ENCODE peak calls at places on chromosomes 6 and 20, in four cellular contexts. G is IMR-90, Q is neuronal stem cell, Y is H1. J is an unnamed sample.

GRCh38 chr6:1311400-1312192 is at the start of gene FOXQ1:
- DNase-seq in G (peak; percentile 40), Q (no peak), Y (peak; percentile 81), J (peak; percentile 64)

GRCh38 chr6:24205020-24205492 is 79.0 kb downstream of the NRSN1 start:
- DNase-seq in G (peak; percentile 38), Q (peak; percentile 58), Y (no peak), J (no peak)

GRCh38 chr6:10949579-10950490 is 63.0 kb downstream of the SYCP2L start:
- DNase-seq in G (no peak), Q (no peak), Y (no peak), J (no peak)

GRCh38 chr6:90347411-90347841 is 50.8 kb upstream of the BACH2 start:
- DNase-seq in G (no peak), Q (no peak), Y (no peak), J (no peak)

GRCh38 chr6:37741757-37742400 is 44.2 kb upstream of the MDGA1 start:
- DNase-seq in G (no peak), Q (peak; percentile 42), Y (peak; percentile 69), J (peak; percentile 56)

GRCh38 chr6:24412294-24412693 is 9.6 kb downstream of the MRS2 start:
- DNase-seq in G (no peak), Q (no peak), Y (no peak), J (no peak)

GRCh38 chr20:60899320-60899719 is 352.7 kb upstream of the CDH4 start:
- DNase-seq in G (no peak), Q (no peak), Y (no peak), J (no peak)

GRCh38 chr6:156438519-156438918 is 338.7 kb upstream of the ARID1B start:
- DNase-seq in G (no peak), Q (no peak), Y (no peak), J (no peak)

GRCh38 chr6:31582230-31582601 is at the start of gene LTB:
- DNase-seq in G (no peak), Q (no peak), Y (no peak), J (no peak)

GRCh38 chr6:165849539-165850430 is 186.7 kb upstream of the PDE10A start:
- DNase-seq in G (no peak), Q (no peak), Y (no peak), J (peak; percentile 35)

GRCh38 chr6:170136541-170137175 is 154.2 kb downstream of the DLL1 start:
- DNase-seq in G (no peak), Q (no peak), Y (no peak), J (peak; percentile 19)

GRCh38 chr6:12516070-12516469 is 200.5 kb upstream of the PHACTR1 start:
- DNase-seq in G (no peak), Q (no peak), Y (no peak), J (no peak)

GRCh38 chr6:3913958-3914337 is 64.8 kb downstream of the FAM50B start:
- DNase-seq in G (peak; percentile 30), Q (no peak), Y (peak; percentile 17), J (no peak)

GRCh38 chr6:70411542-70411941 is 1.8 kb upstream of the FAM135A start:
- DNase-seq in G (no peak), Q (no peak), Y (no peak), J (no peak)

GRCh38 chr20:47876348-47877056 is 91.2 kb upstream of the SULF2 start:
- DNase-seq in G (no peak), Q (no peak), Y (no peak), J (no peak)

DNA sequence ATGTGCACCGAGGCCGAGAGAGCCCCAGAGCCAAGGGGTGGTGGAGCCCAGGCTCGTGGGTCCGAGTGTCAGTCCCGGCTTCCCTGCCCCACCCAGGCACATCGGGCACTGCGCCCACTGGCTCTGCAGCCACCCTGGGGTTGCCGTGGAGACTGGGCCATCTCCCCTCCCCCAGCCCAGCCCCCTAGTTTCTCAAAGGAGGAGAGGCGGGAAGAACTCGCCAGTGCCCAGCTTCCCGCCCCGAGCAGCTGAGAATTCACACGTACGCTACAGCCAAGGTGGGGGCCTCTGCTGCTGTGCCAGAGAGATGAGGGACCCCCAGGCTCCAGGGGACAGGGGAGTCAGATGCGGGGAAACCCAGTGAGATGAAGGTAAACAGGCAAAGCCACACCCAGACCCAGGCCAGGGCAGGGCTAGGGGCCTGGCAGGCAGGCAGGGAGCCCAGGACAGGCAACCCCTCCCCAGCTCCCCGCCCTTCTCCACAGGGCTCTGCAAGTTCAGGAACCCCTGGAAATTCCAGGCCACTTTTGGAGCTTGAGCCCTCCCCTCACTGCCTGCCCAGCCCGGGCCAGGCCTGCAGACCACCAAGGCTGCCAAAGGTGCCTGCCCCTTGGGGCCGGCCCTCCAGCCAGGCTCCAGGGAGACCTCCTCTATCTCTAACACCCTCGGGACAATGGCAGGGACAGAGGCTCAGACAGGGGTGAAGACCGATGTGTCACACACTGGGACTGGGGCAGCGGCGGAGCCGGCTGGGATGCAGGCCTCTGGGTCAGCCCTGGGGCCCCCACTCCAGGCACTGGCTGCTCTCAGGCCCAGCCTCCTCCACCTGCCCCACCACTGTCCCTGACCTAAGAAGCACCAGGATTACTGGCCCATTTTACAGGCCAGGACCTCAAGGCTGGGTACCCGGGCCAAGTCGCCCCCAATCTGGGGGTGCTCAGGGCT is 6.0 kb downstream of the LAMA5 start:
- DNase-seq in G (no peak), Q (no peak), Y (peak; percentile 66), J (peak; percentile 73)
- H3K4ac ChIP-seq in G (no peak overlapping the region), Q (peak overlapping the region; percentile 37), Y (peak overlapping the region; percentile 97), J (peak overlapping the region; percentile 75)

DNA sequence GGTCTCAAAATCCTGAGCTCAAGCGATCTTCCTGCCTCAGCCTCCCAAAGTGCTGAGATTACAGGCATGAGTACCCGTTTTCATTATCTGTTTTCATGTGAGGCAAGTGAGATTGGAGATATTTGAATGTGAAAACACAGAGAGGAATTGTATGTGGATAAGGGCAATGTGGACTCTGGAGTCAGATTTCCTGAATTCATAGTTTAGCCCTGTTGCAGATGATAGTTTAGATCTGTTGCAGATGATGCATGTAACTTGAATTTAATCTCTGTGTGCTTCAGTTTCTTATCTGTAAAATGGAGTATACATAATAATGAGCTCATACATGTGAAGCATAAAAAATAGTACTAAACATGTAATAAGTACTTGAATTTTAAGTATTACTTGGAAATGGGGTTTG is 3.7 kb downstream of the SMPDL3A start:
- DNase-seq in G (peak; percentile 63), Q (no peak), Y (no peak), J (no peak)
- H2BK120ac ChIP-seq in G (no peak overlapping the region), Q (no peak overlapping the region), Y (no peak overlapping the region), J (no peak overlapping the region)

DNA sequence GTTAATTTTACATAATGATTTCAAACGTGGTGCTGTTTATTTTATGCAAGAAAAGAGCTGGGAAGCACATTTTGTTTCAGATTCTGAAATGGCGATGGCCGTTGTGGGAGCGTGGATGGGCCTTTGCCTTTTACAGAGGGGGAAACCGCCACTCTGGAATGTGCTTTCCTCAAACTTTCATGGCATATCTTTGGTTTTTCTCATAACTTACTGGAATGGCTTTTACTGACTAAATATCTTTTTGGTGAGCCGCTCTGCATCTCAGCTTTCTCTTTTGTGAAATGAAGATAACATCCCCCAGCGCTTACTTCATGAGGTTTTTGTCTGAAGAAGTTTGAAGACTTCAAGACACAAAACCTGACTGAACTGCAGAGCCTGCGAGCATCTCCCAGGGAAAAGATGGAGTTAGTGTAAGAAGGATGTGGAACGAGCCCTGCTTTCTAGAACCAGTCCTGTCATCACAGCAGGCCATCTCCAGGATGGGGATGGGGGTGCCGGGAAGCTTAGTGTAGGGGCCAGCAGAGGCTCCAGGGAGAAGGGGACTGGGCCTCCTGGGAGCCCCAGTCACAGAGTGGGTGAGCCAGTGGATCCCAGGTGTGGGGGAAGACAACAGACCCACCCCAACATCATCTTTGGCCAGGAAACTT is 61.8 kb upstream of the TIAM2 start:
- DNase-seq in G (peak; percentile 32), Q (no peak), Y (no peak), J (no peak)
- H3K14ac ChIP-seq in G (no peak overlapping the region), Q (no peak overlapping the region), Y (no peak overlapping the region), J (no peak overlapping the region)

GRCh38 chr20:37096415-37097039 is 730 bp upstream of the RBL1 start:
- DNase-seq in G (no peak), Q (no peak), Y (no peak), J (no peak)

GRCh38 chr20:37090357-37090871 is 5.4 kb downstream of the RBL1 start:
- DNase-seq in G (no peak), Q (no peak), Y (no peak), J (no peak)

GRCh38 chr20:37095108-37095608 is 639 bp downstream of the RBL1 start:
- DNase-seq in G (no peak), Q (no peak), Y (no peak), J (no peak)

DNA sequence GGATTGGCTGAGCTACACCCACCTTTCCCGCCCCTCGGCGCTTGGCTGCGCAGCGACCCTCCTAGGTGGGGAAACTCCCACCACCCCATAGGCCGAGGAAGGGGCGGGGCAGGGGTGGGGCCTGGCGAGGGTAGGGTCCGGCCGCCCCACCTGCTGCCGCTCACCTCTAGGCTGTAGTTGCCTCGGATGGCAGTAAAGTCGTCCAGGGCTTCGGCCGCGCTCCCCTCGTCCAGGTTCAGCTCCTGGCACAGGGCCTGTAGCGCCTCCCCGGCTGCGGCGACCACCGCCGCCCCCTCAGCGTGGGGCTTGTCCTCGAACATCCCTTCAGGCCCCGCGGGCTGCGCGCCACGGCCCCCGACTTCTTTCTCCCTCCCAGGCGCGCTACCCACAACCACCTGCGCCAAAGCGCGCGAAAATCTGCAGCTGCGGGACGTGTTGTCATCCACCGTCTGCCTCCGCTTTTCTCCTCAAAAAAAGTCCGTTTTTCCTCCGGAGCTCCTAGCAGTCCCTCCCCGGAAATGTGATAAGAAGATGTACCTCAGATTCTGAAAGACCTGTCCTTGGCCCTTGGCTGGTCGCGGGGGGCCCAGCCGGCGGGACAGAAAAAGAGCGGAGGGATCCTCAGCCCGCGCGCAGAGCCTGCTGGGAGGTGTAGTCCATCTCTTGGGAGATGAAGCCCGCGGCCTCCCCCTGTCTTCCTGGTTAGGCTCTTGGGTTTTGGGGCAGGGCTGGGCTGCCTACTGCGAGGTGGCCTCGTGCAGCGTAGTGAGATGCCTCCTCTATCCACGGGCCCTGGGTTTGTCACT is at the start of gene RBL1:
- DNase-seq in G (peak; percentile 77), Q (peak; percentile 90), Y (peak; percentile 95), J (peak; percentile 95)
- H3K4ac ChIP-seq in G (peak within 1 kb of the TSS; percentile 80), Q (no peak within 1 kb of the TSS), Y (peak within 1 kb of the TSS; percentile 27), J (no peak within 1 kb of the TSS)

GRCh38 chr20:32109392-32110172 is at the start of gene TM9SF4:
- DNase-seq in G (peak; percentile 94), Q (peak; percentile 94), Y (peak; percentile 95), J (peak; percentile 96)
- H2BK120ac ChIP-seq in G (peak within 1 kb of the TSS; percentile 98), Q (no peak within 1 kb of the TSS), Y (peak within 1 kb of the TSS; percentile 96), J (peak within 1 kb of the TSS; percentile 95)

GRCh38 chr6:19851273-19852089 is 14.3 kb downstream of the ID4 start:
- DNase-seq in G (peak; percentile 84), Q (peak; percentile 59), Y (peak; percentile 49), J (peak; percentile 71)
- H3K14ac ChIP-seq in G (peak overlapping the region; percentile 17), Q (peak overlapping the region; percentile 83), Y (no peak overlapping the region), J (peak overlapping the region; percentile 21)

J was measured in H9.